ENCODE peak calls at places on chromosomes 12 and 14, in nine cellular contexts. U is endothelial cell; W is NCI-H748 treated with DMSO at 0.1 percent for 48 hours; X is astrocyte of the spinal cord; R is activated CD4-positive, alpha-beta T cell treated with anti-CD3 and anti-CD28 coated beads, Interleukin-2, amount 10 ng/mL, durations not matched to agents 7 days and 5 days; P is cardiac muscle cell; A is dorsolateral prefrontal cortex; Z is stimulated activated CD4-positive, alpha-beta T cell treated with anti-CD3 and anti-CD28 coated beads, Interleukin-15, amount 100 ng/mL, for 1 hour; L is foreskin fibroblast. E is an unnamed sample.

GRCh38 chr12:4141344-4142270 is 132.0 kb upstream of the CCND2 start:
- DNase-seq in U (no peak), W (no peak), X (no peak), R (no peak), P (no peak), A (no peak), Z (no peak), L (no peak), E (no peak)

GRCh38 chr14:79332504-79333197 is 878.7 kb downstream of the DIO2 start:
- DNase-seq in U (no peak), W (no peak), X (peak), R (no peak), P (no peak), A (no peak), Z (no peak), L (no peak), E (no peak)

GRCh38 chr12:25119020-25119419 is 75.9 kb downstream of the DNAI7 start:
- DNase-seq in U (no peak), W (no peak), X (no peak), R (no peak), P (no peak), A (no peak), Z (no peak), L (no peak), E (no peak)

GRCh38 chr12:132286912-132287311 is 42.5 kb downstream of the GALNT9 start:
- DNase-seq in U (no peak), W (no peak), X (peak), R (no peak), P (peak), A (no peak), Z (no peak), L (no peak), E (no peak)

GRCh38 chr12:29200586-29200985 is 51.5 kb downstream of the FAR2 start:
- DNase-seq in U (no peak), W (peak), X (no peak), R (no peak), P (no peak), A (no peak), Z (no peak), L (no peak), E (no peak)

GRCh38 chr12:2084553-2085296 is 31.9 kb downstream of the CACNA1C start:
- DNase-seq in U (no peak), W (no peak), X (peak), R (no peak), P (peak), A (no peak), Z (no peak), L (peak), E (no peak)

GRCh38 chr14:76261371-76261811 is 109.7 kb downstream of the GPATCH2L start:
- DNase-seq in U (no peak), W (no peak), X (peak), R (no peak), P (peak), A (no peak), Z (no peak), L (no peak), E (no peak)

GRCh38 chr12:96452271-96452922 is 37.0 kb upstream of the CFAP54 start:
- DNase-seq in U (no peak), W (no peak), X (no peak), R (no peak), P (no peak), A (no peak), Z (no peak), L (no peak), E (no peak)

GRCh38 chr14:88829188-88829587 is 4.7 kb downstream of the TTC8 start:
- DNase-seq in U (no peak), W (no peak), X (no peak), R (no peak), P (no peak), A (no peak), Z (no peak), L (no peak), E (no peak)

GRCh38 chr14:33465952-33466700 is 484.7 kb downstream of the EGLN3 start:
- DNase-seq in U (no peak), W (no peak), X (no peak), R (no peak), P (no peak), A (no peak), Z (no peak), L (no peak), E (no peak)

GRCh38 chr14:39218171-39218769 is 15.4 kb upstream of the MIA2 start:
- DNase-seq in U (no peak), W (no peak), X (peak), R (no peak), P (peak), A (no peak), Z (no peak), L (no peak), E (no peak)

GRCh38 chr14:76762617-76763361 is 1.5 kb downstream of the VASH1 start:
- DNase-seq in U (no peak), W (no peak), X (no peak), R (no peak), P (no peak), A (no peak), Z (no peak), L (no peak), E (no peak)

GRCh38 chr14:76218660-76219059 is 66.9 kb downstream of the GPATCH2L start:
- DNase-seq in U (no peak), W (no peak), X (no peak), R (no peak), P (no peak), A (no peak), Z (no peak), L (no peak), E (no peak)

GRCh38 chr12:53042607-53043454 is 7.0 kb upstream of the TNS2 start:
- DNase-seq in U (no peak), W (no peak), X (no peak), R (no peak), P (no peak), A (no peak), Z (no peak), L (no peak), E (no peak)

E was measured in NCI-H1092.